ENCODE peak calls at places on chromosomes 13 and 19, in nine cellular contexts. M is colonic mucosa; S is MM.1S; Q is effector memory CD4-positive, alpha-beta T cell; O is tibial nerve; E is OCI-LY7; W is breast epithelium; D is GM23248; X is right lobe of liver. L is an unnamed sample.

GRCh38 chr19:51016798-51017683 is 2.5 kb downstream of the KLK10 start:
- DNase-seq in M (no peak), S (no peak), Q (no peak), O (peak; percentile 21), E (peak; percentile 20), W (peak; percentile 81), D (peak; percentile 66), X (peak; percentile 57), L (peak; percentile 16)

GRCh38 chr13:101755228-101755887 is 302.9 kb downstream of the ITGBL1 start:
- DNase-seq in M (no peak), S (no peak), Q (no peak), O (no peak), E (no peak), W (no peak), D (no peak), X (no peak), L (no peak)

GRCh38 chr13:104683789-104684188 is 1617.6 kb upstream of the SLC10A2 start:
- DNase-seq in M (no peak), S (no peak), Q (no peak), O (no peak), E (no peak), W (no peak), D (no peak), X (no peak), L (no peak)

GRCh38 chr19:3409346-3410064 is 43.1 kb downstream of the NFIC start:
- DNase-seq in M (no peak), S (no peak), Q (no peak), O (peak; percentile 47), E (no peak), W (peak; percentile 85), D (peak; percentile 24), X (peak; percentile 98), L (no peak)

GRCh38 chr19:19628499-19629134 is 597 bp upstream of the LPAR2 start:
- DNase-seq in M (peak; percentile 52), S (no peak), Q (peak; percentile 29), O (no peak), E (no peak), W (peak; percentile 52), D (peak; percentile 16), X (no peak), L (no peak)

GRCh38 chr19:18785179-18786124 is 5.7 kb downstream of the COMP start:
- DNase-seq in M (peak; percentile 94), S (peak; percentile 69), Q (peak; percentile 34), O (peak; percentile 57), E (peak; percentile 88), W (no peak), D (peak; percentile 89), X (peak; percentile 66), L (peak; percentile 63)

GRCh38 chr13:44368599-44369368 is 4.8 kb upstream of the SERP2 start:
- DNase-seq in M (peak; percentile 74), S (no peak), Q (no peak), O (no peak), E (no peak), W (no peak), D (no peak), X (no peak), L (no peak)

GRCh38 chr13:101945435-101945834 is 456.4 kb downstream of the FGF14 start:
- DNase-seq in M (no peak), S (no peak), Q (no peak), O (no peak), E (no peak), W (no peak), D (no peak), X (no peak), L (no peak)

GRCh38 chr19:41456342-41456918 is 13.5 kb downstream of the ERICH4 start:
- DNase-seq in M (no peak), S (no peak), Q (no peak), O (no peak), E (no peak), W (peak; percentile 39), D (peak; percentile 86), X (no peak), L (no peak)

GRCh38 chr13:74372511-74372910 is 238.3 kb upstream of the KLF12 start:
- DNase-seq in M (no peak), S (no peak), Q (no peak), O (no peak), E (no peak), W (no peak), D (no peak), X (no peak), L (no peak)

GRCh38 chr19:45768644-45769053 is 403 bp downstream of the SIX5 start:
- DNase-seq in M (no peak), S (peak; percentile 44), Q (peak; percentile 29), O (no peak), E (peak; percentile 64), W (peak; percentile 61), D (peak; percentile 81), X (no peak), L (peak; percentile 38)

GRCh38 chr19:8361921-8362793 is 1.8 kb upstream of the ANGPTL4 start:
- DNase-seq in M (peak; percentile 93), S (peak; percentile 15), Q (no peak), O (peak; percentile 86), E (no peak), W (peak; percentile 98), D (peak; percentile 99), X (peak; percentile 99), L (no peak)

GRCh38 chr19:6903446-6903845 is 16.1 kb downstream of the ADGRE1 start:
- DNase-seq in M (no peak), S (no peak), Q (no peak), O (no peak), E (no peak), W (no peak), D (no peak), X (no peak), L (no peak)

GRCh38 chr19:1503089-1503924 is 9.5 kb downstream of the ADAMTSL5 start:
- DNase-seq in M (peak; percentile 62), S (peak; percentile 43), Q (peak; percentile 24), O (no peak), E (peak; percentile 77), W (no peak), D (peak; percentile 74), X (no peak), L (peak; percentile 57)

GRCh38 chr13:108561152-108561551 is 68.3 kb upstream of the MYO16 start:
- DNase-seq in M (no peak), S (no peak), Q (no peak), O (no peak), E (no peak), W (no peak), D (no peak), X (peak; percentile 76), L (no peak)

GRCh38 chr13:66492479-66492878 is 737.7 kb downstream of the PCDH9 start:
- DNase-seq in M (no peak), S (peak; percentile 68), Q (no peak), O (no peak), E (peak; percentile 90), W (no peak), D (no peak), X (no peak), L (no peak)

GRCh38 chr13:28820099-28821051 is at the start of gene MTUS2:
- DNase-seq in M (no peak), S (no peak), Q (no peak), O (no peak), E (no peak), W (no peak), D (peak; percentile 15), X (no peak), L (no peak)

DNA sequence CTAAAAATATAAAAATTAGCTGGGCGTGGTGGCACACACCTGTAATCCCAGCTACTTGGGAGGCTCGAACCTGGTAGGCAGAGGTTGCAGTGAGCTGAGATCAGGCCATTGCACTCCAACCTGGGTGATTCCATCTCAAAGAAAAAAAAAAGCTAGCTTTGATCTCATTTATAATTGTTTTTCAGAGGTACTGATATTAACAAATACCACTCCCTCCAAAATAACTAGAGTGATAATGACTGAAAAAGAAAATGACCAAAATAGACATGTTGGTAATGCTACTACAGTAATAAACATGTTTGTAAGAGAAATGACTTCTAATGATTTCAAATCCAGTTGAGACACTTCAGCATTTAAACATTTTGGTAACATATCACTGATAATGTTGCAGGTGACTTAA is 13.0 kb downstream of the PDCD5 start:
- DNase-seq in M (no peak), S (no peak), Q (no peak), O (no peak), E (no peak), W (no peak), D (no peak), X (no peak), L (no peak)
- H3K9me3 ChIP-seq in M (no peaks in the 10 kb centered on the region), S (no peaks in the 10 kb centered on the region), Q (no peaks in the 10 kb centered on the region), O (no peaks in the 10 kb centered on the region), E (no peaks in the 10 kb centered on the region), W (no peaks in the 10 kb centered on the region), D (no peaks in the 10 kb centered on the region), X (no peaks in the 10 kb centered on the region), L (no peaks in the 10 kb centered on the region)

DNA sequence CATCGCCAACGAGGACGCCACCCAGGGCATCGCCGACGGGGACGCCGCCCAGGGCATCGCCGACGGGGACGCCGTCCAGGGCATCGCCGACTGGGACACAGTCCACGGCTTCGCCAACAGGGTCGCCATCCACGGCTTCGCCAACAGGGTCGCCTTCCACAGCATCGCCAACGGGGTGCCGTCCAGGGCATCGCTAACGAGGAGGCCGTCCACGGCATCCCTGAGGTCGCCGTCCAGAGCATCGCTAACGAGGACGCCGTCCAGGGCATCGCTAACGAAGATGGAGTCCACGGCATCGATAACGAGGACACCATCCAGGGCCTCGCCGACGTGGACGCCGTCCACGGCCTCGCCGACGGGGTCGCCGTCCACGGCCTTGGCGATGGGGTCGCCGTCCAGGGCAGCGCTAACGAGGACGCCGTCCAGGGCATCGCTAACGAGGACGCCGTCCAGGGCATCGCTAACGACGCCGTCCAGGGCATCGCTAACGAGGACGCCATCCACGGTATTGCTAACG is 947.8 kb downstream of the TUBA3C start:
- DNase-seq in M (no peak), S (no peak), Q (no peak), O (no peak), E (no peak), W (no peak), D (no peak), X (no peak), L (no peak)
- H3K9me3 ChIP-seq in M (no peaks in the 10 kb centered on the region), S (no peaks in the 10 kb centered on the region), Q (no peaks in the 10 kb centered on the region), O (no peaks in the 10 kb centered on the region), E (no peaks in the 10 kb centered on the region), W (peaks cover 10% of the 10 kb centered on the region), D (no peaks in the 10 kb centered on the region), X (no peaks in the 10 kb centered on the region), L (no peaks in the 10 kb centered on the region)

GRCh38 chr19:43914051-43914450 is 21.0 kb downstream of the ZNF45 start:
- DNase-seq in M (no peak), S (no peak), Q (no peak), O (no peak), E (no peak), W (no peak), D (no peak), X (no peak), L (no peak)
- H3K9me3 ChIP-seq in M (peaks cover 11% of the 10 kb centered on the region), S (no peaks in the 10 kb centered on the region), Q (peaks cover 80% of the 10 kb centered on the region), O (peaks cover 25% of the 10 kb centered on the region), E (no peaks in the 10 kb centered on the region), W (peaks cover 93% of the 10 kb centered on the region), D (peaks cover 5% of the 10 kb centered on the region), X (peaks cover 34% of the 10 kb centered on the region), L (peaks cover 38% of the 10 kb centered on the region)

DNA sequence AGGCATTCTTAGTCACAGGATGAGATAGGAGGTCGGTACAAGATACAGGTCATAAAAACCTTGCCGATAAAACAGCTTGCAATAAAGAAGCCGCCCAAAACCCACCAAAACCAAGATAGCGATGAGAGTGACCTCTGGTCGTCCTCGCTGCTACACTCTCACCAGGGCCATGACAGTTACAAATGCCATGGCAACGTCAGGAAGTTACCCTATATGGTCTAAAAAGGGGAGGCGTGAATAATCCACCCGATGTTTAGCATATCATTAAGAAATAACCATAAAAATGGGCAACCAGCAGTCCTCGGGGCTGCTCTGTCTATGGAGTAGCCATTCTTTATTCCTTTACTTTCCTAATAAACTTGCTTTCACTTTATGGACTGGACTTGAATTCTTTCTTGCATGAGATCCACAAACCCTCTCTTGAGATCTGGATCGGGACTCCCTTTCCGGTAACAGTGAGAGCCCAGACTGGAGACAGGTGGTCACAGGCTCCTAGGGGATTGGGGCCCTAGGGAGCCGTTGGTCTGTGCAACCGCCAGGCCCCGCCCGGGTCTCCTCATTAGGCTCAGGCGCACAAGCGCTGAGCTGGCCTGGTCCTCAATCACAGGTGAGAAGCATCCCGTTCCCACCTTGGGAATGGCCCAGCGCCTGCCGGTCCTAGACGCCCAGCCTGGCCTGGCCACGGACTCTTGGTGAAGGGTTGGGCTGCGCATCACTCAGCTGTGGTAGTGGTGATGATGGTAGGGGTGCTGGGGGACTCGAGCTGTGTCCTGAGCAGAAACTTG is 10.9 kb upstream of the ZNF544 start:
- DNase-seq in M (no peak), S (no peak), Q (no peak), O (no peak), E (no peak), W (no peak), D (no peak), X (no peak), L (no peak)
- H3K9me3 ChIP-seq in M (peaks cover 13% of the 10 kb centered on the region), S (no peaks in the 10 kb centered on the region), Q (peaks cover 37% of the 10 kb centered on the region), O (peaks cover 20% of the 10 kb centered on the region), E (peaks cover 10% of the 10 kb centered on the region), W (peaks cover 92% of the 10 kb centered on the region), D (peaks cover 4% of the 10 kb centered on the region), X (peaks cover 34% of the 10 kb centered on the region), L (peaks cover 19% of the 10 kb centered on the region)

L was measured in T-helper 17 cell.